ENCODE peak calls at places on chromosomes 11 and 22, in nine cellular contexts. Y, P, H, D, B, K, F, V and S are unnamed samples.

GRCh38 chr22:23767673-23768548 is at the start of gene CHCHD10:
- DNase-seq in P (peak), K (peak), D (peak), B (peak), H (peak), Y (peak), V (peak), F (peak), S (peak)

GRCh38 chr11:20093775-20094174 is 66.5 kb downstream of the DBX1 start:
- DNase-seq in H (no peak), K (no peak), F (no peak), P (no peak), Y (peak), V (no peak), D (no peak), B (no peak), S (no peak)

GRCh38 chr11:9357041-9357440 is 27.4 kb upstream of the IPO7 start:
- DNase-seq in Y (no peak), D (no peak), P (no peak), V (no peak), K (no peak), B (no peak), H (no peak), F (no peak), S (no peak)

GRCh38 chr11:82750643-82751139 is 17.0 kb upstream of the FAM181B start:
- DNase-seq in Y (no peak), H (no peak), P (no peak), K (peak), V (peak), F (peak), D (no peak), B (no peak), S (peak)

GRCh38 chr11:2790581-2790925 is 90.8 kb upstream of the KCNQ1OT1 start:
- DNase-seq in F (no peak), Y (no peak), B (peak), K (no peak), P (no peak), D (no peak), H (no peak), V (no peak), S (no peak)

GRCh38 chr11:92272651-92273050 is 48.0 kb downstream of the FAT3 start:
- DNase-seq in K (no peak), F (no peak), D (no peak), Y (no peak), P (no peak), V (no peak), B (no peak), H (no peak), S (no peak)

GRCh38 chr11:125952559-125952958 is 6.7 kb downstream of the VSIG10L2 start:
- DNase-seq in P (no peak), B (no peak), D (no peak), V (no peak), K (no peak), F (no peak), Y (no peak), H (no peak), S (no peak)

GRCh38 chr11:9754041-9754471 is 90.2 kb downstream of the SWAP70 start:
- DNase-seq in B (no peak), V (no peak), K (no peak), P (no peak), Y (peak), H (no peak), F (no peak), D (no peak), S (no peak)

GRCh38 chr22:36344106-36344827 is 43.5 kb downstream of the MYH9 start:
- DNase-seq in V (no peak), B (no peak), Y (no peak), P (no peak), H (no peak), F (no peak), K (no peak), D (peak), S (no peak)